ENCODE peak calls at places on chromosomes 4 and X, in seven cellular contexts. G, Z, C, K, E, W and T are unnamed samples.

GRCh38 chr4:11908712-11909111 is 480.0 kb upstream of the HS3ST1 start:
- DNase-seq in K (no peak), Z (no peak), E (no peak), C (no peak), G (no peak), W (no peak), T (no peak)

GRCh38 chrX:103254171-103254824 is 657 bp downstream of the TCEAL8 start:
- DNase-seq in G (peak), E (peak), K (peak), C (no peak), W (no peak), Z (peak), T (peak)

GRCh38 chr4:137609693-137610450 is 77.6 kb upstream of the PCDH18 start:
- DNase-seq in G (peak), E (peak), C (no peak), K (no peak), W (peak), Z (no peak), T (no peak)

GRCh38 chr4:26590639-26591038 is 6.8 kb downstream of the TBC1D19 start:
- DNase-seq in E (no peak), K (no peak), W (no peak), Z (no peak), C (no peak), G (no peak), T (no peak)

GRCh38 chr4:185685804-185686203 is 126.2 kb downstream of the SORBS2 start:
- DNase-seq in K (no peak), Z (no peak), G (no peak), C (no peak), W (no peak), E (peak), T (no peak)

GRCh38 chr4:177131736-177132135 is 177.9 kb upstream of the NEIL3 start:
- DNase-seq in E (no peak), G (no peak), W (no peak), K (no peak), C (no peak), Z (no peak), T (no peak)

GRCh38 chr4:140374130-140374477 is 658 bp downstream of the SCOC start:
- DNase-seq in W (no peak), C (no peak), E (peak), K (no peak), Z (no peak), G (no peak), T (no peak)

GRCh38 chr4:10240691-10241090 is 124.1 kb upstream of the WDR1 start:
- DNase-seq in C (no peak), G (no peak), Z (no peak), K (no peak), W (no peak), E (no peak), T (no peak)

GRCh38 chrX:136065044-136065671 is 79.9 kb downstream of the SLC9A6 start:
- DNase-seq in E (peak), K (no peak), C (no peak), Z (no peak), W (no peak), G (no peak), T (no peak)

GRCh38 chrX:140180585-140180984 is 215.3 kb upstream of the CXorf66 start:
- DNase-seq in W (no peak), G (no peak), K (no peak), C (no peak), E (no peak), Z (no peak), T (no peak)

GRCh38 chr4:153512162-153512852 is 46.1 kb downstream of the TMEM131L start:
- DNase-seq in W (no peak), G (no peak), K (no peak), E (no peak), Z (no peak), C (no peak), T (no peak)

GRCh38 chr4:52883183-52883621 is 21.1 kb downstream of the RASL11B start:
- DNase-seq in W (no peak), Z (no peak), G (no peak), C (no peak), K (no peak), E (no peak), T (no peak)

GRCh38 chrX:149527705-149528104 is 13.1 kb upstream of the EOLA1 start:
- DNase-seq in K (no peak), W (no peak), C (peak), Z (no peak), E (peak), G (no peak), T (peak)

GRCh38 chr4:3673176-3673575 is 93.0 kb upstream of the ADRA2C start:
- DNase-seq in W (no peak), G (no peak), Z (no peak), C (no peak), K (no peak), E (no peak), T (no peak)

GRCh38 chr4:149784018-149784417 is 31.6 kb downstream of the IQCM start:
- DNase-seq in C (no peak), K (no peak), W (no peak), G (no peak), Z (no peak), E (no peak), T (no peak)

GRCh38 chr4:140113653-140114052 is 40.3 kb downstream of the MAML3 start:
- DNase-seq in G (no peak), K (no peak), W (no peak), Z (no peak), E (no peak), C (no peak), T (no peak)

GRCh38 chr4:1945492-1945891 is 63.3 kb downstream of the NELFA start:
- DNase-seq in C (no peak), G (no peak), Z (no peak), E (no peak), W (no peak), K (no peak), T (no peak)

GRCh38 chrX:11412715-11413623 is 119.8 kb downstream of the AMELX start:
- DNase-seq in G (no peak), W (no peak), Z (no peak), K (no peak), C (no peak), E (no peak), T (no peak)

GRCh38 chr4:39655866-39656265 is 17.2 kb upstream of the SMIM14 start:
- DNase-seq in C (no peak), G (peak), E (peak), K (peak), W (no peak), Z (no peak), T (no peak)

GRCh38 chr4:25367877-25368276 is 9.2 kb upstream of the ANAPC4 start:
- DNase-seq in G (no peak), W (no peak), Z (no peak), K (no peak), C (no peak), E (no peak), T (no peak)

GRCh38 chrX:63784902-63785692 is at the start of gene ARHGEF9:
- DNase-seq in W (no peak), K (peak), Z (no peak), C (no peak), G (no peak), E (peak), T (no peak)

GRCh38 chrX:119726900-119727555 is 31.4 kb upstream of the SOWAHD start:
- DNase-seq in Z (no peak), K (no peak), C (no peak), E (no peak), W (no peak), G (no peak), T (peak)

GRCh38 chr4:173527103-173527876 is 2.7 kb downstream of the HAND2 start:
- DNase-seq in K (no peak), E (peak), Z (no peak), C (no peak), W (no peak), G (no peak), T (no peak)

GRCh38 chr4:158621729-158622128 is 50.0 kb downstream of the C4orf46 start:
- DNase-seq in E (no peak), W (no peak), C (no peak), G (no peak), Z (no peak), K (no peak), T (no peak)

GRCh38 chr4:158536833-158537232 is 15.2 kb downstream of the RXFP1 start:
- DNase-seq in G (no peak), W (no peak), E (no peak), K (no peak), Z (no peak), C (no peak), T (no peak)

GRCh38 chr4:13533670-13534343 is 10.5 kb downstream of the NKX3-2 start:
- DNase-seq in K (no peak), W (no peak), E (no peak), Z (no peak), G (no peak), C (no peak), T (no peak)

GRCh38 chr4:111960241-111960667 is 185.0 kb upstream of the FAM241A start:
- DNase-seq in C (no peak), G (no peak), E (peak), Z (no peak), W (no peak), K (no peak), T (no peak)

GRCh38 chr4:155639674-155640529 is 26.7 kb upstream of the GUCY1A1 start:
- DNase-seq in K (no peak), G (no peak), Z (no peak), E (no peak), C (no peak), W (no peak), T (peak)

GRCh38 chr4:52870225-52870624 is 8.1 kb downstream of the RASL11B start:
- DNase-seq in E (no peak), C (no peak), K (no peak), Z (peak), W (no peak), G (no peak), T (no peak)

GRCh38 chr4:5962416-5962815 is 55.8 kb downstream of the C4orf50 start:
- DNase-seq in W (no peak), E (no peak), Z (no peak), C (no peak), K (no peak), G (no peak), T (no peak)

GRCh38 chr4:149997881-149998421 is 80.3 kb upstream of the DCLK2 start:
- DNase-seq in E (no peak), C (peak), K (no peak), Z (peak), G (no peak), W (no peak), T (no peak)

GRCh38 chrX:30654989-30655607 is 1.9 kb downstream of the GK start:
- DNase-seq in G (no peak), E (no peak), K (no peak), Z (no peak), C (no peak), W (no peak), T (no peak)

GRCh38 chrX:115940888-115941332 is 229.6 kb upstream of the AGTR2 start:
- DNase-seq in G (peak), Z (peak), E (peak), C (peak), K (peak), W (no peak), T (peak)

GRCh38 chrX:108275732-108276131 is 162.5 kb downstream of the COL4A6 start:
- DNase-seq in E (no peak), K (no peak), W (no peak), C (no peak), G (no peak), Z (no peak), T (no peak)

GRCh38 chrX:74890676-74891430 is 34.4 kb downstream of the NEXMIF start:
- DNase-seq in W (no peak), E (no peak), G (no peak), C (no peak), Z (no peak), K (no peak), T (no peak)

GRCh38 chrX:55695227-55696018 is 22.1 kb upstream of the RRAGB start:
- DNase-seq in W (no peak), E (no peak), C (no peak), Z (no peak), K (no peak), G (no peak), T (no peak)

GRCh38 chr4:54098375-54098774 is 1.6 kb upstream of the GSX2 start:
- DNase-seq in Z (no peak), W (no peak), C (no peak), G (no peak), E (no peak), K (no peak), T (no peak)

GRCh38 chr4:43822621-43823020 is 626.0 kb downstream of the KCTD8 start:
- DNase-seq in G (no peak), E (no peak), C (no peak), W (no peak), K (no peak), Z (no peak), T (no peak)